ENCODE peak calls at places on chromosomes 1 and 21, in seven cellular contexts. One of them, this sample, is unnamed.

GRCh38 chr1:176469450-176469985 is 6.5 kb downstream of the PAPPA2 start:
- DNase-seq in breast epithelium: no peak
- DNase-seq in esophagus muscularis mucosa: no peak
- DNase-seq in prostate gland: no peak
- DNase-seq in vagina: no peak
- DNase-seq in endothelial cell of umbilical vein: no peak
- DNase-seq in stomach: no peak
- DNase-seq in this sample: no peak

GRCh38 chr1:50603274-50604271 is 180.3 kb upstream of the DMRTA2 start:
- DNase-seq in breast epithelium: no peak
- DNase-seq in esophagus muscularis mucosa: no peak
- DNase-seq in prostate gland: peak
- DNase-seq in vagina: no peak
- DNase-seq in endothelial cell of umbilical vein: peak
- DNase-seq in stomach: no peak
- DNase-seq in this sample: no peak

GRCh38 chr1:239952348-239953307 is 139.1 kb upstream of the FMN2 start:
- DNase-seq in breast epithelium: no peak
- DNase-seq in esophagus muscularis mucosa: no peak
- DNase-seq in prostate gland: no peak
- DNase-seq in vagina: no peak
- DNase-seq in endothelial cell of umbilical vein: no peak
- DNase-seq in stomach: no peak
- DNase-seq in this sample: no peak

GRCh38 chr1:57206038-57206437 is 217.8 kb downstream of the DAB1 start:
- DNase-seq in breast epithelium: no peak
- DNase-seq in esophagus muscularis mucosa: no peak
- DNase-seq in prostate gland: no peak
- DNase-seq in vagina: no peak
- DNase-seq in endothelial cell of umbilical vein: no peak
- DNase-seq in stomach: no peak
- DNase-seq in this sample: no peak

GRCh38 chr1:219927956-219928790 is at the start of gene SLC30A10:
- DNase-seq in breast epithelium: no peak
- DNase-seq in esophagus muscularis mucosa: peak
- DNase-seq in prostate gland: no peak
- DNase-seq in vagina: no peak
- DNase-seq in endothelial cell of umbilical vein: peak
- DNase-seq in stomach: no peak
- DNase-seq in this sample: no peak

GRCh38 chr1:207658408-207658807 is 13.5 kb downstream of the CR1L start:
- DNase-seq in breast epithelium: no peak
- DNase-seq in esophagus muscularis mucosa: no peak
- DNase-seq in prostate gland: no peak
- DNase-seq in vagina: no peak
- DNase-seq in endothelial cell of umbilical vein: no peak
- DNase-seq in stomach: no peak
- DNase-seq in this sample: no peak

GRCh38 chr1:151386002-151386401 is 13.4 kb upstream of the PSMB4 start:
- DNase-seq in breast epithelium: no peak
- DNase-seq in esophagus muscularis mucosa: no peak
- DNase-seq in prostate gland: no peak
- DNase-seq in vagina: no peak
- DNase-seq in endothelial cell of umbilical vein: no peak
- DNase-seq in stomach: no peak
- DNase-seq in this sample: no peak

GRCh38 chr21:25895565-25896205 is 160.9 kb downstream of the GABPA start:
- DNase-seq in breast epithelium: no peak
- DNase-seq in esophagus muscularis mucosa: no peak
- DNase-seq in prostate gland: no peak
- DNase-seq in vagina: no peak
- DNase-seq in endothelial cell of umbilical vein: peak
- DNase-seq in stomach: no peak
- DNase-seq in this sample: peak

GRCh38 chr21:38773108-38774061 is 32.3 kb upstream of the ETS2 start:
- DNase-seq in breast epithelium: no peak
- DNase-seq in esophagus muscularis mucosa: no peak
- DNase-seq in prostate gland: no peak
- DNase-seq in vagina: no peak
- DNase-seq in endothelial cell of umbilical vein: peak
- DNase-seq in stomach: no peak
- DNase-seq in this sample: no peak

GRCh38 chr1:42922687-42923366 is 35.8 kb downstream of the SLC2A1 start:
- DNase-seq in breast epithelium: no peak
- DNase-seq in esophagus muscularis mucosa: no peak
- DNase-seq in prostate gland: peak
- DNase-seq in vagina: peak
- DNase-seq in endothelial cell of umbilical vein: peak
- DNase-seq in stomach: no peak
- DNase-seq in this sample: peak

GRCh38 chr1:9294910-9295636 is 2.4 kb downstream of the SPSB1 start:
- DNase-seq in breast epithelium: no peak
- DNase-seq in esophagus muscularis mucosa: no peak
- DNase-seq in prostate gland: no peak
- DNase-seq in vagina: no peak
- DNase-seq in endothelial cell of umbilical vein: peak
- DNase-seq in stomach: no peak
- DNase-seq in this sample: no peak

GRCh38 chr1:20729990-20730689 is 2.4 kb downstream of the SH2D5 start:
- DNase-seq in breast epithelium: no peak
- DNase-seq in esophagus muscularis mucosa: no peak
- DNase-seq in prostate gland: no peak
- DNase-seq in vagina: no peak
- DNase-seq in endothelial cell of umbilical vein: no peak
- DNase-seq in stomach: no peak
- DNase-seq in this sample: no peak

GRCh38 chr1:241156231-241156965 is 200.6 kb downstream of the RGS7 start:
- DNase-seq in breast epithelium: no peak
- DNase-seq in esophagus muscularis mucosa: no peak
- DNase-seq in prostate gland: no peak
- DNase-seq in vagina: no peak
- DNase-seq in endothelial cell of umbilical vein: peak
- DNase-seq in stomach: peak
- DNase-seq in this sample: no peak

GRCh38 chr1:240467895-240468294 is 144.1 kb downstream of the GREM2 start:
- DNase-seq in breast epithelium: no peak
- DNase-seq in esophagus muscularis mucosa: no peak
- DNase-seq in prostate gland: no peak
- DNase-seq in vagina: no peak
- DNase-seq in endothelial cell of umbilical vein: no peak
- DNase-seq in stomach: no peak
- DNase-seq in this sample: no peak

GRCh38 chr21:36860736-36861594 is 105.5 kb downstream of the HLCS start:
- DNase-seq in breast epithelium: no peak
- DNase-seq in esophagus muscularis mucosa: no peak
- DNase-seq in prostate gland: no peak
- DNase-seq in vagina: no peak
- DNase-seq in endothelial cell of umbilical vein: peak
- DNase-seq in stomach: no peak
- DNase-seq in this sample: no peak

GRCh38 chr1:1780598-1781525 is 2.6 kb upstream of the NADK start:
- DNase-seq in breast epithelium: no peak
- DNase-seq in esophagus muscularis mucosa: no peak
- DNase-seq in prostate gland: no peak
- DNase-seq in vagina: no peak
- DNase-seq in endothelial cell of umbilical vein: no peak
- DNase-seq in stomach: no peak
- DNase-seq in this sample: peak

GRCh38 chr1:1778827-1779675 is 781 bp upstream of the NADK start:
- DNase-seq in breast epithelium: peak
- DNase-seq in esophagus muscularis mucosa: no peak
- DNase-seq in prostate gland: peak
- DNase-seq in vagina: no peak
- DNase-seq in endothelial cell of umbilical vein: no peak
- DNase-seq in stomach: peak
- DNase-seq in this sample: peak

GRCh38 chr1:1777950-1778826 is at the start of gene NADK:
- DNase-seq in breast epithelium: no peak
- DNase-seq in esophagus muscularis mucosa: no peak
- DNase-seq in prostate gland: peak
- DNase-seq in vagina: no peak
- DNase-seq in endothelial cell of umbilical vein: peak
- DNase-seq in stomach: peak
- DNase-seq in this sample: no peak

GRCh38 chr1:1781526-1781903 is 3.2 kb upstream of the NADK start:
- DNase-seq in breast epithelium: no peak
- DNase-seq in esophagus muscularis mucosa: no peak
- DNase-seq in prostate gland: no peak
- DNase-seq in vagina: no peak
- DNase-seq in endothelial cell of umbilical vein: no peak
- DNase-seq in stomach: no peak
- DNase-seq in this sample: no peak

DNA sequence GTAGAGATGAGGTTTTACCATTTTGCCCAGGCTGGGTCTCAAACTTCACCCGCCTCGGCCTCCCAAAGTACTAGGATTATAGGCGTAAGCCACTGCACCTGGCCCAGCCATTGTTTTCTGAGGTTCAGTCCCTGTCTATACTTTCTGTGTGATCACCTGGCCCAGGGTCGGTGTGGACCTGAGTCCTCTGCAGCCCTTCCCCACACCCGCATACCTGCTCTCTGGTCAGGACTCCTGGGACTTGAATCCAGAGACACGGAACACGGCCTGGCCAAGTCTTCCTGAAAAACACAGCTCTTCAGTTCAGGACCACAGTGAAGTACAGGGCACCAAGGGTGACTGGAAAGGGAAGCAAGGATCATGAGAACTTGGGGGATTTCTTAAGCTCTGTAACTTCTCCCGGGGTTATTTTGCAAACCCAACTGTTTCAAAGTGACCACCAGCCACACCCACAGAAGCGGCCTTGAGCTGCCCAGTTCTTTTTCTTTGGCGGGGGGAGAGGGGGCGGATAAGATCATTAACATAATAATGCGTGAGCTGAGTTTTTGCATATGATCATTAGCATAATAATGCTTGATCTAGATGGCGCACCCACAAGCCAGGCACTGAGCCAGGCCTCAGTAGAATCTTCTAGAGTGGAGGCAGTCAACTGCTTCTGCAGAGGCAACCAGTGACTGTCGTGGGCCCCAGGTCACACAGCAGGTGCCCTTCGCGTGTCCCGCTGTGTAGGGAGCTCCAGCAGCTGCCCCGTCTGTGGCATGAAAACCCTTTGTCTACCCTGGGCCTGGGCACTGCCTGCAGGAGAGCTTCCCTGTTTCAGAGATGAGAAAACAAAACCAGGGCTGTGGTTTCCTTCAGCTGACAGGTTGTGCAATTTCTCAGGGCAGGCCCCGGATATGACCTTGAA is 1.7 kb upstream of the NADK start:
- DNase-seq in breast epithelium: no peak
- DNase-seq in esophagus muscularis mucosa: no peak
- DNase-seq in prostate gland: no peak
- DNase-seq in vagina: no peak
- DNase-seq in endothelial cell of umbilical vein: no peak
- DNase-seq in stomach: peak
- DNase-seq in this sample: peak
- TF ChIP-seq POLR2AphosphoS5 in breast epithelium: no peak
- TF ChIP-seq POLR2AphosphoS5 in esophagus muscularis mucosa: peak
- TF ChIP-seq POLR2AphosphoS5 in prostate gland: peak
- TF ChIP-seq POLR2AphosphoS5 in vagina: peak
- TF ChIP-seq POLR2AphosphoS5 in endothelial cell of umbilical vein: no peak
- TF ChIP-seq POLR2AphosphoS5 in stomach: peak
- TF ChIP-seq POLR2AphosphoS5 in this sample: peak

GRCh38 chr1:153816283-153816904 is 41.2 kb downstream of the SLC27A3 start:
- DNase-seq in breast epithelium: no peak
- DNase-seq in esophagus muscularis mucosa: no peak
- DNase-seq in prostate gland: no peak
- DNase-seq in vagina: no peak
- DNase-seq in endothelial cell of umbilical vein: no peak
- DNase-seq in stomach: no peak
- DNase-seq in this sample: no peak
- H3K27ac ChIP-seq in breast epithelium: peak
- H3K27ac ChIP-seq in esophagus muscularis mucosa: no peak
- H3K27ac ChIP-seq in prostate gland: no peak
- H3K27ac ChIP-seq in vagina: no peak
- H3K27ac ChIP-seq in endothelial cell of umbilical vein: no peak
- H3K27ac ChIP-seq in stomach: no peak
- H3K27ac ChIP-seq in this sample: no peak

GRCh38 chr1:203140076-203140475 is 12.6 kb downstream of the ADORA1 start:
- DNase-seq in breast epithelium: no peak
- DNase-seq in esophagus muscularis mucosa: no peak
- DNase-seq in prostate gland: no peak
- DNase-seq in vagina: no peak
- DNase-seq in endothelial cell of umbilical vein: no peak
- DNase-seq in stomach: no peak
- DNase-seq in this sample: no peak
- TF ChIP-seq POLR2AphosphoS5 in breast epithelium: no peak
- TF ChIP-seq POLR2AphosphoS5 in esophagus muscularis mucosa: no peak
- TF ChIP-seq POLR2AphosphoS5 in prostate gland: no peak
- TF ChIP-seq POLR2AphosphoS5 in vagina: no peak
- TF ChIP-seq POLR2AphosphoS5 in endothelial cell of umbilical vein: no peak
- TF ChIP-seq POLR2AphosphoS5 in stomach: no peak
- TF ChIP-seq POLR2AphosphoS5 in this sample: no peak

DNA sequence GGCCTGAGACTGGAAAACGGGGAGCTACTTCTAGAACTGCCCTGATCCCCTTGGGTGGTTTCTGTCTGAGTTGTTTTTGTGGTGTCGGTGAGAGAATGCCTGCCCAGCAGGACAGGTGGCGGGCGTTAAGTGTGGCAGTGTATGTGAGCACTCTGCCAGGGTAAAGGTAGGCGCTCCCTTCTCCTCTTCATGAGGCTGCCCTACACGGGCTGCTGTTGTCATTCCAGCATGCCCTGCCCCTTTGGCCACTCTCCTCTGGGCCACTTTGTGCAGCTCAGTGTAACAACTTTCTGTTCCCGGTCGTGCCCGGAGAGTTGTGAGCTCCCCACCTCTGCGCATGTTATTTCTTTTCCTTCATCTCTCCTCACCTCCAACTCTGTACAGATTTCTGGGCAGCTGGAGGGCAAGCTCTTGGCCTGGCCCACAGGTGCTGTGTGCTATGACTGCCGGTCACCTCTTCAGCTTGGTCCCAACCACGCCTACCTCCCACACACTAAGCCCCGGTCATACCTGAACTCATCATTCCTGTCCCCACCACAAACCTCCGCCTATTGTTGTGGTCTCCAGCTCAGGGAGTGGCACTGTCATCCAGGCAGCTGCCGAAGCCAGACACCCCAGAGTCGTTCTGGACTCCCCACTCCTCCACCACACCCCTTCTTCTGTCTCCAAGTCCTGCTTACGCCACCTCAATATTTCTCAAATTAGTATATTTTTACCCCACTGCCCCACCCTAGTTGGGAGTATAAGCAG is 69.0 kb downstream of the GADD45A start:
- DNase-seq in breast epithelium: no peak
- DNase-seq in esophagus muscularis mucosa: no peak
- DNase-seq in prostate gland: no peak
- DNase-seq in vagina: no peak
- DNase-seq in endothelial cell of umbilical vein: no peak
- DNase-seq in stomach: no peak
- DNase-seq in this sample: no peak
- H3K27ac ChIP-seq in breast epithelium: peak
- H3K27ac ChIP-seq in esophagus muscularis mucosa: peak
- H3K27ac ChIP-seq in prostate gland: no peak
- H3K27ac ChIP-seq in vagina: no peak
- H3K27ac ChIP-seq in endothelial cell of umbilical vein: peak
- H3K27ac ChIP-seq in stomach: no peak
- H3K27ac ChIP-seq in this sample: no peak

DNA sequence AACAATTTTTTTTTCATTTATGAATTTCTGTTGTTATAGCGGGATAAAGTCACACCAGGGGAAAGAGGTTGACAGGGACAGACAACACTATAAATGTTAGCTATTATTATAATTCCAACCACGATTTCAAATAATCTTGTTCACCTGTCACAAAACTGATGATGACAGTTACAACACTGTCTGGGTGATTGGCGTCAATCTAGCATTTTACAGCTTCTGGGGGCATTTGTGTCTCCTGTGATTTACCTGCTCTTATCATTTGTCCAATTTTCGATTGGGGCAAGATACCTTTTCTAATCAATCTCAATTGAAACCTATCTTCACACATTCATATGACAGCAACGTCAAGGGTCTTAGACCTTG is 44.6 kb upstream of the LYST start:
- DNase-seq in breast epithelium: no peak
- DNase-seq in esophagus muscularis mucosa: no peak
- DNase-seq in prostate gland: no peak
- DNase-seq in vagina: no peak
- DNase-seq in endothelial cell of umbilical vein: no peak
- DNase-seq in stomach: no peak
- DNase-seq in this sample: no peak
- TF ChIP-seq POLR2AphosphoS5 in breast epithelium: no peak
- TF ChIP-seq POLR2AphosphoS5 in esophagus muscularis mucosa: no peak
- TF ChIP-seq POLR2AphosphoS5 in prostate gland: no peak
- TF ChIP-seq POLR2AphosphoS5 in vagina: no peak
- TF ChIP-seq POLR2AphosphoS5 in endothelial cell of umbilical vein: no peak
- TF ChIP-seq POLR2AphosphoS5 in stomach: no peak
- TF ChIP-seq POLR2AphosphoS5 in this sample: no peak